ENCODE peak calls at places on chromosomes 7 and 10, in six cellular contexts. One of them, this sample, is unnamed.

GRCh38 chr7:93407239-93407638 is 167.3 kb downstream of the CALCR start:
- DNase-seq in AG09309: no peak
- DNase-seq in cardiac muscle cell: no peak
- DNase-seq in stimulated activated naive CD8-positive, alpha-beta T cell treated with anti-CD3 and anti-CD28 coated beads, Interleukin-15, amount 100 ng/mL, for 72 hours: no peak
- DNase-seq in M059J: no peak
- DNase-seq in colonic mucosa: no peak
- DNase-seq in this sample: no peak

GRCh38 chr7:7529328-7529727 is 6.3 kb downstream of the COL28A1 start:
- DNase-seq in stimulated activated naive CD8-positive, alpha-beta T cell treated with anti-CD3 and anti-CD28 coated beads, Interleukin-15, amount 100 ng/mL, for 72 hours: no peak
- DNase-seq in colonic mucosa: no peak
- DNase-seq in AG09309: no peak
- DNase-seq in cardiac muscle cell: no peak
- DNase-seq in M059J: no peak
- DNase-seq in this sample: no peak

GRCh38 chr7:93935112-93935511 is 13.6 kb downstream of the GNG11 start:
- DNase-seq in stimulated activated naive CD8-positive, alpha-beta T cell treated with anti-CD3 and anti-CD28 coated beads, Interleukin-15, amount 100 ng/mL, for 72 hours: no peak
- DNase-seq in M059J: no peak
- DNase-seq in cardiac muscle cell: no peak
- DNase-seq in AG09309: no peak
- DNase-seq in colonic mucosa: no peak
- DNase-seq in this sample: no peak

GRCh38 chr7:36227223-36227622 is 74.2 kb downstream of the EEPD1 start:
- DNase-seq in cardiac muscle cell: peak
- DNase-seq in stimulated activated naive CD8-positive, alpha-beta T cell treated with anti-CD3 and anti-CD28 coated beads, Interleukin-15, amount 100 ng/mL, for 72 hours: no peak
- DNase-seq in AG09309: peak
- DNase-seq in M059J: peak
- DNase-seq in colonic mucosa: peak
- DNase-seq in this sample: peak

GRCh38 chr7:134625571-134625970 is 21.1 kb upstream of the BPGM start:
- DNase-seq in colonic mucosa: no peak
- DNase-seq in stimulated activated naive CD8-positive, alpha-beta T cell treated with anti-CD3 and anti-CD28 coated beads, Interleukin-15, amount 100 ng/mL, for 72 hours: no peak
- DNase-seq in cardiac muscle cell: peak
- DNase-seq in M059J: peak
- DNase-seq in AG09309: no peak
- DNase-seq in this sample: no peak

GRCh38 chr7:114818501-114818900 is 103.4 kb upstream of the MDFIC start:
- DNase-seq in colonic mucosa: no peak
- DNase-seq in M059J: peak
- DNase-seq in stimulated activated naive CD8-positive, alpha-beta T cell treated with anti-CD3 and anti-CD28 coated beads, Interleukin-15, amount 100 ng/mL, for 72 hours: no peak
- DNase-seq in AG09309: peak
- DNase-seq in cardiac muscle cell: peak
- DNase-seq in this sample: peak

GRCh38 chr7:14385074-14385473 is 395.6 kb upstream of the ETV1 start:
- DNase-seq in stimulated activated naive CD8-positive, alpha-beta T cell treated with anti-CD3 and anti-CD28 coated beads, Interleukin-15, amount 100 ng/mL, for 72 hours: no peak
- DNase-seq in AG09309: no peak
- DNase-seq in colonic mucosa: no peak
- DNase-seq in M059J: peak
- DNase-seq in cardiac muscle cell: no peak
- DNase-seq in this sample: no peak

GRCh38 chr7:138554674-138555073 is 94.6 kb downstream of the TRIM24 start:
- DNase-seq in AG09309: no peak
- DNase-seq in M059J: no peak
- DNase-seq in stimulated activated naive CD8-positive, alpha-beta T cell treated with anti-CD3 and anti-CD28 coated beads, Interleukin-15, amount 100 ng/mL, for 72 hours: no peak
- DNase-seq in cardiac muscle cell: no peak
- DNase-seq in colonic mucosa: no peak
- DNase-seq in this sample: no peak

GRCh38 chr7:101419831-101420230 is 57.2 kb downstream of the COL26A1 start:
- DNase-seq in cardiac muscle cell: no peak
- DNase-seq in colonic mucosa: no peak
- DNase-seq in stimulated activated naive CD8-positive, alpha-beta T cell treated with anti-CD3 and anti-CD28 coated beads, Interleukin-15, amount 100 ng/mL, for 72 hours: no peak
- DNase-seq in AG09309: no peak
- DNase-seq in M059J: no peak
- DNase-seq in this sample: no peak

GRCh38 chr7:132965951-132966350 is 115.9 kb downstream of the CHCHD3 start:
- DNase-seq in colonic mucosa: no peak
- DNase-seq in AG09309: no peak
- DNase-seq in cardiac muscle cell: no peak
- DNase-seq in M059J: peak
- DNase-seq in stimulated activated naive CD8-positive, alpha-beta T cell treated with anti-CD3 and anti-CD28 coated beads, Interleukin-15, amount 100 ng/mL, for 72 hours: no peak
- DNase-seq in this sample: no peak

GRCh38 chr10:43222296-43222695 is 44.6 kb downstream of the RASGEF1A start:
- DNase-seq in M059J: no peak
- DNase-seq in stimulated activated naive CD8-positive, alpha-beta T cell treated with anti-CD3 and anti-CD28 coated beads, Interleukin-15, amount 100 ng/mL, for 72 hours: no peak
- DNase-seq in AG09309: no peak
- DNase-seq in cardiac muscle cell: no peak
- DNase-seq in colonic mucosa: no peak
- DNase-seq in this sample: no peak

GRCh38 chr10:119079572-119080520 is 771 bp downstream of the EIF3A start:
- DNase-seq in M059J: peak
- DNase-seq in colonic mucosa: peak
- DNase-seq in cardiac muscle cell: peak
- DNase-seq in stimulated activated naive CD8-positive, alpha-beta T cell treated with anti-CD3 and anti-CD28 coated beads, Interleukin-15, amount 100 ng/mL, for 72 hours: peak
- DNase-seq in AG09309: no peak
- DNase-seq in this sample: peak

GRCh38 chr7:4842302-4843064 is 19.3 kb downstream of the PAPOLB start:
- DNase-seq in stimulated activated naive CD8-positive, alpha-beta T cell treated with anti-CD3 and anti-CD28 coated beads, Interleukin-15, amount 100 ng/mL, for 72 hours: no peak
- DNase-seq in M059J: no peak
- DNase-seq in colonic mucosa: no peak
- DNase-seq in cardiac muscle cell: peak
- DNase-seq in AG09309: no peak
- DNase-seq in this sample: no peak

GRCh38 chr7:30255096-30255769 is 29.2 kb upstream of the ZNRF2 start:
- DNase-seq in AG09309: no peak
- DNase-seq in colonic mucosa: no peak
- DNase-seq in stimulated activated naive CD8-positive, alpha-beta T cell treated with anti-CD3 and anti-CD28 coated beads, Interleukin-15, amount 100 ng/mL, for 72 hours: no peak
- DNase-seq in M059J: no peak
- DNase-seq in cardiac muscle cell: no peak
- DNase-seq in this sample: no peak

GRCh38 chr7:106841896-106842390 is 23.1 kb upstream of the PIK3CG start:
- DNase-seq in M059J: no peak
- DNase-seq in AG09309: no peak
- DNase-seq in stimulated activated naive CD8-positive, alpha-beta T cell treated with anti-CD3 and anti-CD28 coated beads, Interleukin-15, amount 100 ng/mL, for 72 hours: no peak
- DNase-seq in colonic mucosa: no peak
- DNase-seq in cardiac muscle cell: no peak
- DNase-seq in this sample: no peak

GRCh38 chr10:109898007-109898406 is 25.3 kb downstream of the XPNPEP1 start:
- DNase-seq in stimulated activated naive CD8-positive, alpha-beta T cell treated with anti-CD3 and anti-CD28 coated beads, Interleukin-15, amount 100 ng/mL, for 72 hours: no peak
- DNase-seq in M059J: no peak
- DNase-seq in AG09309: no peak
- DNase-seq in cardiac muscle cell: no peak
- DNase-seq in colonic mucosa: no peak
- DNase-seq in this sample: no peak

GRCh38 chr7:42222119-42222518 is 14.9 kb downstream of the GLI3 start:
- DNase-seq in stimulated activated naive CD8-positive, alpha-beta T cell treated with anti-CD3 and anti-CD28 coated beads, Interleukin-15, amount 100 ng/mL, for 72 hours: no peak
- DNase-seq in AG09309: no peak
- DNase-seq in M059J: no peak
- DNase-seq in cardiac muscle cell: no peak
- DNase-seq in colonic mucosa: no peak
- DNase-seq in this sample: no peak

GRCh38 chr10:32983333-32983909 is 25.4 kb upstream of the ITGB1 start:
- DNase-seq in M059J: peak
- DNase-seq in stimulated activated naive CD8-positive, alpha-beta T cell treated with anti-CD3 and anti-CD28 coated beads, Interleukin-15, amount 100 ng/mL, for 72 hours: peak
- DNase-seq in AG09309: no peak
- DNase-seq in cardiac muscle cell: peak
- DNase-seq in colonic mucosa: no peak
- DNase-seq in this sample: peak

GRCh38 chr7:65509368-65510186 is 135.9 kb downstream of the ZNF92 start:
- DNase-seq in stimulated activated naive CD8-positive, alpha-beta T cell treated with anti-CD3 and anti-CD28 coated beads, Interleukin-15, amount 100 ng/mL, for 72 hours: peak
- DNase-seq in AG09309: no peak
- DNase-seq in colonic mucosa: no peak
- DNase-seq in cardiac muscle cell: no peak
- DNase-seq in M059J: peak
- DNase-seq in this sample: no peak

GRCh38 chr7:115618676-115619075 is 411.9 kb downstream of the TFEC start:
- DNase-seq in cardiac muscle cell: peak
- DNase-seq in AG09309: peak
- DNase-seq in colonic mucosa: no peak
- DNase-seq in stimulated activated naive CD8-positive, alpha-beta T cell treated with anti-CD3 and anti-CD28 coated beads, Interleukin-15, amount 100 ng/mL, for 72 hours: no peak
- DNase-seq in M059J: no peak
- DNase-seq in this sample: peak

GRCh38 chr7:159143780-159144755 is 599 bp downstream of the VIPR2 start:
- DNase-seq in stimulated activated naive CD8-positive, alpha-beta T cell treated with anti-CD3 and anti-CD28 coated beads, Interleukin-15, amount 100 ng/mL, for 72 hours: peak
- DNase-seq in AG09309: no peak
- DNase-seq in colonic mucosa: no peak
- DNase-seq in cardiac muscle cell: no peak
- DNase-seq in M059J: no peak
- DNase-seq in this sample: no peak

GRCh38 chr10:132307823-132308587 is at the start of gene STK32C:
- DNase-seq in colonic mucosa: peak
- DNase-seq in M059J: peak
- DNase-seq in cardiac muscle cell: peak
- DNase-seq in stimulated activated naive CD8-positive, alpha-beta T cell treated with anti-CD3 and anti-CD28 coated beads, Interleukin-15, amount 100 ng/mL, for 72 hours: peak
- DNase-seq in AG09309: peak
- DNase-seq in this sample: peak

GRCh38 chr7:140165422-140165821 is 11.4 kb downstream of the KDM7A start:
- DNase-seq in stimulated activated naive CD8-positive, alpha-beta T cell treated with anti-CD3 and anti-CD28 coated beads, Interleukin-15, amount 100 ng/mL, for 72 hours: peak
- DNase-seq in M059J: peak
- DNase-seq in colonic mucosa: no peak
- DNase-seq in AG09309: peak
- DNase-seq in cardiac muscle cell: peak
- DNase-seq in this sample: peak

GRCh38 chr10:92001995-92002394 is 78.4 kb downstream of the BTAF1 start:
- DNase-seq in cardiac muscle cell: no peak
- DNase-seq in stimulated activated naive CD8-positive, alpha-beta T cell treated with anti-CD3 and anti-CD28 coated beads, Interleukin-15, amount 100 ng/mL, for 72 hours: no peak
- DNase-seq in AG09309: no peak
- DNase-seq in colonic mucosa: no peak
- DNase-seq in M059J: no peak
- DNase-seq in this sample: no peak

GRCh38 chr10:86521620-86522384 is at the start of gene WAPL:
- DNase-seq in AG09309: peak
- DNase-seq in colonic mucosa: peak
- DNase-seq in M059J: peak
- DNase-seq in cardiac muscle cell: peak
- DNase-seq in stimulated activated naive CD8-positive, alpha-beta T cell treated with anti-CD3 and anti-CD28 coated beads, Interleukin-15, amount 100 ng/mL, for 72 hours: peak
- DNase-seq in this sample: peak

GRCh38 chr7:135575296-135575695 is 17.6 kb downstream of the NUP205 start:
- DNase-seq in cardiac muscle cell: no peak
- DNase-seq in M059J: peak
- DNase-seq in colonic mucosa: no peak
- DNase-seq in stimulated activated naive CD8-positive, alpha-beta T cell treated with anti-CD3 and anti-CD28 coated beads, Interleukin-15, amount 100 ng/mL, for 72 hours: no peak
- DNase-seq in AG09309: no peak
- DNase-seq in this sample: no peak

GRCh38 chr7:27940341-27940740 is 200.4 kb downstream of the TAX1BP1 start:
- DNase-seq in stimulated activated naive CD8-positive, alpha-beta T cell treated with anti-CD3 and anti-CD28 coated beads, Interleukin-15, amount 100 ng/mL, for 72 hours: no peak
- DNase-seq in cardiac muscle cell: no peak
- DNase-seq in colonic mucosa: no peak
- DNase-seq in AG09309: no peak
- DNase-seq in M059J: no peak
- DNase-seq in this sample: no peak

GRCh38 chr10:124151466-124152095 is 58.2 kb upstream of the CHST15 start:
- DNase-seq in colonic mucosa: no peak
- DNase-seq in cardiac muscle cell: no peak
- DNase-seq in AG09309: no peak
- DNase-seq in M059J: no peak
- DNase-seq in stimulated activated naive CD8-positive, alpha-beta T cell treated with anti-CD3 and anti-CD28 coated beads, Interleukin-15, amount 100 ng/mL, for 72 hours: no peak
- DNase-seq in this sample: no peak

GRCh38 chr7:134186022-134186421 is 58.9 kb downstream of the LRGUK start:
- DNase-seq in M059J: peak
- DNase-seq in colonic mucosa: no peak
- DNase-seq in cardiac muscle cell: no peak
- DNase-seq in AG09309: no peak
- DNase-seq in stimulated activated naive CD8-positive, alpha-beta T cell treated with anti-CD3 and anti-CD28 coated beads, Interleukin-15, amount 100 ng/mL, for 72 hours: no peak
- DNase-seq in this sample: peak

GRCh38 chr10:905503-905902 is 26.0 kb downstream of the LARP4B start:
- DNase-seq in AG09309: no peak
- DNase-seq in cardiac muscle cell: peak
- DNase-seq in stimulated activated naive CD8-positive, alpha-beta T cell treated with anti-CD3 and anti-CD28 coated beads, Interleukin-15, amount 100 ng/mL, for 72 hours: no peak
- DNase-seq in M059J: no peak
- DNase-seq in colonic mucosa: no peak
- DNase-seq in this sample: no peak

GRCh38 chr10:20891338-20891714 is 5.8 kb downstream of the NEBL start:
- DNase-seq in cardiac muscle cell: peak
- DNase-seq in M059J: peak
- DNase-seq in colonic mucosa: no peak
- DNase-seq in AG09309: no peak
- DNase-seq in stimulated activated naive CD8-positive, alpha-beta T cell treated with anti-CD3 and anti-CD28 coated beads, Interleukin-15, amount 100 ng/mL, for 72 hours: no peak
- DNase-seq in this sample: peak

GRCh38 chr10:50614444-50615137 is 9.2 kb downstream of the SGMS1 start:
- DNase-seq in AG09309: no peak
- DNase-seq in colonic mucosa: no peak
- DNase-seq in cardiac muscle cell: no peak
- DNase-seq in stimulated activated naive CD8-positive, alpha-beta T cell treated with anti-CD3 and anti-CD28 coated beads, Interleukin-15, amount 100 ng/mL, for 72 hours: no peak
- DNase-seq in M059J: peak
- DNase-seq in this sample: no peak

GRCh38 chr7:75732764-75733630 is 5.7 kb downstream of the HIP1 start:
- DNase-seq in stimulated activated naive CD8-positive, alpha-beta T cell treated with anti-CD3 and anti-CD28 coated beads, Interleukin-15, amount 100 ng/mL, for 72 hours: no peak
- DNase-seq in M059J: peak
- DNase-seq in colonic mucosa: no peak
- DNase-seq in AG09309: peak
- DNase-seq in cardiac muscle cell: peak
- DNase-seq in this sample: peak

GRCh38 chr7:24343614-24344013 is 59.6 kb downstream of the NPY start:
- DNase-seq in cardiac muscle cell: no peak
- DNase-seq in M059J: no peak
- DNase-seq in stimulated activated naive CD8-positive, alpha-beta T cell treated with anti-CD3 and anti-CD28 coated beads, Interleukin-15, amount 100 ng/mL, for 72 hours: no peak
- DNase-seq in colonic mucosa: no peak
- DNase-seq in AG09309: no peak
- DNase-seq in this sample: no peak